ENCODE peak calls at places on chromosome 2, in six cellular contexts. R is right atrium auricular region, Q is fibroblast of mammary gland, L is A549, N is fibroblast of lung, X is PC-9. E is an unnamed sample.

GRCh38 chr2:160271166-160272086 is 71.4 kb upstream of the ITGB6 start:
- DNase-seq in R (no peak), Q (no peak), L (no peak), N (peak; percentile 37), X (no peak), E (no peak)

GRCh38 chr2:200405599-200406298 is 99.3 kb downstream of the SPATS2L start:
- DNase-seq in R (no peak), Q (peak; percentile 90), L (peak; percentile 92), N (peak; percentile 89), X (peak; percentile 57), E (no peak)

GRCh38 chr2:75321558-75321957 is 122.2 kb upstream of the TACR1 start:
- DNase-seq in R (no peak), Q (no peak), L (no peak), N (no peak), X (no peak), E (no peak)

GRCh38 chr2:235634435-235635152 is 140.8 kb downstream of the AGAP1 start:
- DNase-seq in R (no peak), Q (no peak), L (no peak), N (no peak), X (peak; percentile 12), E (no peak)

GRCh38 chr2:2057125-2057721 is 273.9 kb downstream of the MYT1L start:
- DNase-seq in R (peak; percentile 79), Q (peak; percentile 0), L (peak; percentile 31), N (no peak), X (no peak), E (no peak)

GRCh38 chr2:5111581-5111980 is 580.6 kb upstream of the SOX11 start:
- DNase-seq in R (no peak), Q (no peak), L (no peak), N (no peak), X (no peak), E (no peak)

GRCh38 chr2:176709991-176710390 is 440.7 kb downstream of the MTX2 start:
- DNase-seq in R (no peak), Q (no peak), L (no peak), N (no peak), X (no peak), E (no peak)

GRCh38 chr2:241950878-241951331 is 81.4 kb downstream of the RTP5 start:
- DNase-seq in R (no peak), Q (peak; percentile 63), L (peak; percentile 68), N (peak; percentile 70), X (peak; percentile 85), E (no peak)

GRCh38 chr2:9629222-9630000 is 1.4 kb downstream of the YWHAQ start:
- DNase-seq in R (no peak), Q (peak; percentile 74), L (peak; percentile 29), N (peak; percentile 58), X (no peak), E (no peak)

GRCh38 chr2:41836944-41837343 is 210.9 kb upstream of the PKDCC start:
- DNase-seq in R (no peak), Q (peak; percentile 61), L (peak; percentile 31), N (peak; percentile 70), X (peak; percentile 38), E (no peak)

GRCh38 chr2:190809876-190810525 is 70.6 kb upstream of the GLS start:
- DNase-seq in R (no peak), Q (no peak), L (no peak), N (no peak), X (no peak), E (no peak)

GRCh38 chr2:42881732-42882131 is 89.3 kb upstream of the HAAO start:
- DNase-seq in R (no peak), Q (peak; percentile 66), L (no peak), N (no peak), X (no peak), E (no peak)

GRCh38 chr2:951224-952006 is 766 bp downstream of the SNTG2 start:
- DNase-seq in R (no peak), Q (no peak), L (no peak), N (no peak), X (no peak), E (no peak)

GRCh38 chr2:181466661-181467576 is 9.7 kb downstream of the ITGA4 start:
- DNase-seq in R (peak; percentile 69), Q (peak; percentile 73), L (peak; percentile 51), N (peak; percentile 77), X (peak; percentile 58), E (no peak)

GRCh38 chr2:360124-360523 is 72.2 kb upstream of the ALKAL2 start:
- DNase-seq in R (no peak), Q (no peak), L (no peak), N (no peak), X (no peak), E (no peak)

GRCh38 chr2:44965684-44966083 is 24.2 kb downstream of the SIX3 start:
- DNase-seq in R (no peak), Q (peak; percentile 82), L (no peak), N (no peak), X (no peak), E (no peak)

GRCh38 chr2:109448946-109449788 is 164.6 kb downstream of the SEPTIN10 start:
- DNase-seq in R (no peak), Q (peak; percentile 6), L (peak; percentile 6), N (no peak), X (peak; percentile 30), E (no peak)

GRCh38 chr2:39772086-39772811 is 6.8 kb downstream of the THUMPD2 start:
- DNase-seq in R (no peak), Q (peak; percentile 62), L (no peak), N (peak; percentile 26), X (no peak), E (peak; percentile 44)

GRCh38 chr2:235232474-235233435 is 261.1 kb upstream of the AGAP1 start:
- DNase-seq in R (peak; percentile 52), Q (no peak), L (no peak), N (no peak), X (no peak), E (no peak)

GRCh38 chr2:126912201-126912600 is 13.5 kb downstream of the TEX51 start:
- DNase-seq in R (peak; percentile 18), Q (no peak), L (no peak), N (no peak), X (no peak), E (no peak)

GRCh38 chr2:26630669-26631360 is 10.4 kb downstream of the CIB4 start:
- DNase-seq in R (no peak), Q (peak; percentile 47), L (peak; percentile 79), N (no peak), X (peak; percentile 40), E (peak; percentile 7)

GRCh38 chr2:106867231-106867943 is 18.6 kb downstream of the ST6GAL2 start:
- DNase-seq in R (no peak), Q (no peak), L (no peak), N (no peak), X (no peak), E (no peak)

GRCh38 chr2:10814571-10815331 is 2.2 kb upstream of the PDIA6 start:
- DNase-seq in R (no peak), Q (no peak), L (no peak), N (no peak), X (no peak), E (no peak)

GRCh38 chr2:10819714-10820314 is 7.2 kb upstream of the PDIA6 start:
- DNase-seq in R (no peak), Q (no peak), L (no peak), N (no peak), X (no peak), E (no peak)

GRCh38 chr2:10820562-10820961 is 8.0 kb upstream of the PDIA6 start:
- DNase-seq in R (no peak), Q (no peak), L (no peak), N (no peak), X (no peak), E (no peak)

GRCh38 chr2:10818986-10819385 is 6.4 kb upstream of the PDIA6 start:
- DNase-seq in R (no peak), Q (no peak), L (no peak), N (no peak), X (no peak), E (no peak)

DNA sequence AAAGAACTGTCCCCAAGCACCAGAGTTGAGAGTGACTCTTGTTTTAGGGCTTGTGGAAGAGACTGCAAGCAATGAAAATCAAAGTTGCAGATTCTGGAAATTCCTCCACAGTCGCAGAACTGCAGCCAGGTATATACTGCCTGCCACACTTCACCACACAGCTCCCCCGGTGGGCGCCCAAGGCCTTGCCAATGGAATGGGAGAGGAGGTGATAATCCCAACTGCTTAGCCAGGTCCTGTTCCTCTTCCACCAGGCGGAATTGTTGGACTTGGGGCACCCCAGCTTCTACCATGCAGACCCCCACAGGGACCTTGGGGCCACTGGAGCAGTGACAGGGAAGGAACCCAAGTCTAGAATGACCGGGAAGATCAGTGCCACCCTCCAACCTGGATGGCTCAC is 4.8 kb upstream of the PDIA6 start:
- DNase-seq in R (no peak), Q (no peak), L (no peak), N (no peak), X (peak; percentile 30), E (no peak)
- TF ChIP-seq CTCF in R (no peak), Q (peak; percentile 32), L (peak; percentile 15), N (peak; percentile 41), X (peak; percentile 53), E (peak; percentile 48)

GRCh38 chr2:85580206-85580605 is 2.8 kb downstream of the VAMP8 start:
- DNase-seq in R (no peak), Q (no peak), L (no peak), N (no peak), X (no peak), E (no peak)

GRCh38 chr2:85578243-85579180 is 1.1 kb downstream of the VAMP8 start:
- DNase-seq in R (peak; percentile 83), Q (no peak), L (no peak), N (no peak), X (peak; percentile 31), E (no peak)

GRCh38 chr2:85577063-85577385 is 362 bp upstream of the VAMP8 start:
- DNase-seq in R (no peak), Q (no peak), L (no peak), N (no peak), X (no peak), E (no peak)

GRCh38 chr2:85577386-85578242 is at the start of gene VAMP8:
- DNase-seq in R (no peak), Q (no peak), L (peak; percentile 40), N (no peak), X (peak; percentile 79), E (no peak)

DNA sequence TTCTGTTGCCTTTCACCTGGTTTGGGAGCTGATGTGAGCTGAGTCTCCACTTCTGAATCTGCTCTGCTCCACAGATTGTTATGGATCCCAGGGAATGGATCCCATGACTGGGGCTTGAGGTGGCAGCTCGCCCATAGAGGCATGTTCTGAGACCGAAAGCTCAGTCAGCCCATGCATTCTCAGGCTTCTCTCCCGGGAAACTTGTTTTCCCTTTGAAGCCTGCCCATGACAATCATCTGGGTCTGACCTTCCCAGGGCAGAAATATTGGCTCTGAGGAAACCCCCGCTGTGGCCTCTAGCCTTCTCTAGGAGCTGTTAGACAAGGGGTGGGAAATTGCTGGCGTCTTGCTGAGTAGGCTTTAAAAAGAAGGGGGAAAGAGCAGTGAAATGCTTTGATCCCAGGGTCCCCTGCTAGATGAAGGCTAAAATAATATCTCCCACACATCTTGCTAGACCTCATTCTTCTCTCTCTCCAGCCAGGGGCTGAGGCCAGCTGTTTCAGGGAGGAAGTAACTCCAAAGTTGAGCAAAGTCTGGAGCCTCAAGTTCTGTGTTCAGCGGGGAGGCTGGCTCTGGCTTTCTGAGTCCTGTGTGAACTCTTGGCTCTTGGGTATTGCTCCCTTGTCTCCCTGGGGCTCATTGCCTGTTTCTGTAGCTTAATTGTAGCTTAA is 2.0 kb downstream of the VAMP8 start:
- DNase-seq in R (peak; percentile 67), Q (no peak), L (no peak), N (no peak), X (no peak), E (no peak)
- H3K4me3 ChIP-seq in R (no peak overlapping the region), Q (no peak overlapping the region), L (no peak overlapping the region), N (peak overlapping the region; percentile 6), X (no peak overlapping the region), E (no peak overlapping the region)

GRCh38 chr2:101870444-101870843 is 121.3 kb upstream of the IL1R2 start:
- DNase-seq in R (no peak), Q (no peak), L (no peak), N (no peak), X (no peak), E (no peak)
- TF ChIP-seq CTCF in R (no peak), Q (no peak), L (no peak), N (no peak), X (no peak), E (no peak)

GRCh38 chr2:78992451-78992806 is 33.1 kb upstream of the REG3G start:
- DNase-seq in R (no peak), Q (peak; percentile 2), L (peak; percentile 30), N (no peak), X (no peak), E (no peak)
- H3K4me3 ChIP-seq in R (no peak overlapping the region), Q (no peak overlapping the region), L (no peak overlapping the region), N (no peak overlapping the region), X (no peak overlapping the region), E (no peak overlapping the region)

E was measured in AG04449.